ENCODE peak calls at places on chromosomes 1 and 21, in eight cellular contexts. One of them, this sample, is unnamed.

GRCh38 chr1:232765536-232765935 is 39.7 kb upstream of the MAP10 start:
- DNase-seq in EL: no peak
- DNase-seq in iris pigment epithelial cell: no peak
- DNase-seq in stimulated activated CD4-positive, alpha-beta T cell treated with anti-CD3 and anti-CD28 coated beads, Interleukin-4, amount 100 ng/mL, for 4 hours: no peak
- DNase-seq in activated CD4-positive, alpha-beta T cell treated with anti-CD3 and anti-CD28 coated beads, Interleukin-2, amount 10 ng/mL, durations not matched to agents 7 days and 5 days: no peak
- DNase-seq in nucleus accumbens: no peak
- DNase-seq in activated B cell treated with CpG ODN at 0.5 μM for 24 hours: no peak
- DNase-seq in effector CD8-positive, alpha-beta T cell: no peak
- DNase-seq in this sample: no peak

GRCh38 chr1:67957026-67957425 is 93.4 kb downstream of the DIRAS3 start:
- DNase-seq in stimulated activated CD4-positive, alpha-beta T cell treated with anti-CD3 and anti-CD28 coated beads, Interleukin-4, amount 100 ng/mL, for 4 hours: no peak
- DNase-seq in nucleus accumbens: no peak
- DNase-seq in effector CD8-positive, alpha-beta T cell: no peak
- DNase-seq in EL: no peak
- DNase-seq in activated B cell treated with CpG ODN at 0.5 μM for 24 hours: no peak
- DNase-seq in activated CD4-positive, alpha-beta T cell treated with anti-CD3 and anti-CD28 coated beads, Interleukin-2, amount 10 ng/mL, durations not matched to agents 7 days and 5 days: no peak
- DNase-seq in iris pigment epithelial cell: no peak
- DNase-seq in this sample: no peak

GRCh38 chr1:30523055-30524020 is 200.0 kb downstream of the MATN1 start:
- DNase-seq in activated B cell treated with CpG ODN at 0.5 μM for 24 hours: no peak
- DNase-seq in effector CD8-positive, alpha-beta T cell: no peak
- DNase-seq in activated CD4-positive, alpha-beta T cell treated with anti-CD3 and anti-CD28 coated beads, Interleukin-2, amount 10 ng/mL, durations not matched to agents 7 days and 5 days: no peak
- DNase-seq in stimulated activated CD4-positive, alpha-beta T cell treated with anti-CD3 and anti-CD28 coated beads, Interleukin-4, amount 100 ng/mL, for 4 hours: no peak
- DNase-seq in nucleus accumbens: no peak
- DNase-seq in iris pigment epithelial cell: peak; percentile 34
- DNase-seq in EL: peak; percentile 95
- DNase-seq in this sample: no peak

GRCh38 chr1:117527566-117528102 is 78.2 kb upstream of the TENT5C start:
- DNase-seq in EL: no peak
- DNase-seq in activated B cell treated with CpG ODN at 0.5 μM for 24 hours: no peak
- DNase-seq in stimulated activated CD4-positive, alpha-beta T cell treated with anti-CD3 and anti-CD28 coated beads, Interleukin-4, amount 100 ng/mL, for 4 hours: no peak
- DNase-seq in nucleus accumbens: no peak
- DNase-seq in effector CD8-positive, alpha-beta T cell: no peak
- DNase-seq in iris pigment epithelial cell: peak; percentile 41
- DNase-seq in activated CD4-positive, alpha-beta T cell treated with anti-CD3 and anti-CD28 coated beads, Interleukin-2, amount 10 ng/mL, durations not matched to agents 7 days and 5 days: no peak
- DNase-seq in this sample: no peak

GRCh38 chr1:156584813-156585212 is 5.3 kb downstream of the TTC24 start:
- DNase-seq in EL: no peak
- DNase-seq in activated CD4-positive, alpha-beta T cell treated with anti-CD3 and anti-CD28 coated beads, Interleukin-2, amount 10 ng/mL, durations not matched to agents 7 days and 5 days: no peak
- DNase-seq in iris pigment epithelial cell: no peak
- DNase-seq in stimulated activated CD4-positive, alpha-beta T cell treated with anti-CD3 and anti-CD28 coated beads, Interleukin-4, amount 100 ng/mL, for 4 hours: no peak
- DNase-seq in nucleus accumbens: no peak
- DNase-seq in effector CD8-positive, alpha-beta T cell: no peak
- DNase-seq in activated B cell treated with CpG ODN at 0.5 μM for 24 hours: no peak
- DNase-seq in this sample: no peak

GRCh38 chr1:84613026-84613425 is 38.8 kb upstream of the CTBS start:
- DNase-seq in effector CD8-positive, alpha-beta T cell: no peak
- DNase-seq in stimulated activated CD4-positive, alpha-beta T cell treated with anti-CD3 and anti-CD28 coated beads, Interleukin-4, amount 100 ng/mL, for 4 hours: no peak
- DNase-seq in EL: no peak
- DNase-seq in nucleus accumbens: no peak
- DNase-seq in activated CD4-positive, alpha-beta T cell treated with anti-CD3 and anti-CD28 coated beads, Interleukin-2, amount 10 ng/mL, durations not matched to agents 7 days and 5 days: no peak
- DNase-seq in activated B cell treated with CpG ODN at 0.5 μM for 24 hours: no peak
- DNase-seq in iris pigment epithelial cell: peak; percentile 51
- DNase-seq in this sample: no peak

GRCh38 chr1:19448491-19449439 is 36.6 kb downstream of the CAPZB start:
- DNase-seq in iris pigment epithelial cell: peak; percentile 83
- DNase-seq in activated B cell treated with CpG ODN at 0.5 μM for 24 hours: no peak
- DNase-seq in effector CD8-positive, alpha-beta T cell: no peak
- DNase-seq in activated CD4-positive, alpha-beta T cell treated with anti-CD3 and anti-CD28 coated beads, Interleukin-2, amount 10 ng/mL, durations not matched to agents 7 days and 5 days: no peak
- DNase-seq in EL: peak; percentile 97
- DNase-seq in stimulated activated CD4-positive, alpha-beta T cell treated with anti-CD3 and anti-CD28 coated beads, Interleukin-4, amount 100 ng/mL, for 4 hours: peak; percentile 14
- DNase-seq in nucleus accumbens: no peak
- DNase-seq in this sample: no peak

GRCh38 chr1:66556161-66556611 is 22.2 kb downstream of the SGIP1 start:
- DNase-seq in EL: no peak
- DNase-seq in iris pigment epithelial cell: no peak
- DNase-seq in activated CD4-positive, alpha-beta T cell treated with anti-CD3 and anti-CD28 coated beads, Interleukin-2, amount 10 ng/mL, durations not matched to agents 7 days and 5 days: no peak
- DNase-seq in nucleus accumbens: peak; percentile 29
- DNase-seq in stimulated activated CD4-positive, alpha-beta T cell treated with anti-CD3 and anti-CD28 coated beads, Interleukin-4, amount 100 ng/mL, for 4 hours: no peak
- DNase-seq in activated B cell treated with CpG ODN at 0.5 μM for 24 hours: no peak
- DNase-seq in effector CD8-positive, alpha-beta T cell: no peak
- DNase-seq in this sample: no peak

GRCh38 chr1:3912809-3913685 is 13.0 kb upstream of the C1orf174 start:
- DNase-seq in activated CD4-positive, alpha-beta T cell treated with anti-CD3 and anti-CD28 coated beads, Interleukin-2, amount 10 ng/mL, durations not matched to agents 7 days and 5 days: no peak
- DNase-seq in effector CD8-positive, alpha-beta T cell: no peak
- DNase-seq in EL: no peak
- DNase-seq in activated B cell treated with CpG ODN at 0.5 μM for 24 hours: no peak
- DNase-seq in iris pigment epithelial cell: no peak
- DNase-seq in nucleus accumbens: no peak
- DNase-seq in stimulated activated CD4-positive, alpha-beta T cell treated with anti-CD3 and anti-CD28 coated beads, Interleukin-4, amount 100 ng/mL, for 4 hours: no peak
- DNase-seq in this sample: no peak

GRCh38 chr21:33013618-33014017 is 12.1 kb upstream of the OLIG2 start:
- DNase-seq in EL: no peak
- DNase-seq in activated CD4-positive, alpha-beta T cell treated with anti-CD3 and anti-CD28 coated beads, Interleukin-2, amount 10 ng/mL, durations not matched to agents 7 days and 5 days: no peak
- DNase-seq in nucleus accumbens: no peak
- DNase-seq in effector CD8-positive, alpha-beta T cell: no peak
- DNase-seq in stimulated activated CD4-positive, alpha-beta T cell treated with anti-CD3 and anti-CD28 coated beads, Interleukin-4, amount 100 ng/mL, for 4 hours: no peak
- DNase-seq in activated B cell treated with CpG ODN at 0.5 μM for 24 hours: no peak
- DNase-seq in iris pigment epithelial cell: no peak
- DNase-seq in this sample: no peak

GRCh38 chr1:30081379-30082102 is 641.8 kb downstream of the MATN1 start:
- DNase-seq in stimulated activated CD4-positive, alpha-beta T cell treated with anti-CD3 and anti-CD28 coated beads, Interleukin-4, amount 100 ng/mL, for 4 hours: no peak
- DNase-seq in nucleus accumbens: no peak
- DNase-seq in iris pigment epithelial cell: no peak
- DNase-seq in activated B cell treated with CpG ODN at 0.5 μM for 24 hours: no peak
- DNase-seq in effector CD8-positive, alpha-beta T cell: no peak
- DNase-seq in EL: no peak
- DNase-seq in activated CD4-positive, alpha-beta T cell treated with anti-CD3 and anti-CD28 coated beads, Interleukin-2, amount 10 ng/mL, durations not matched to agents 7 days and 5 days: no peak
- DNase-seq in this sample: no peak

GRCh38 chr1:30783244-30783915 is 25.8 kb upstream of the LAPTM5 start:
- DNase-seq in EL: no peak
- DNase-seq in stimulated activated CD4-positive, alpha-beta T cell treated with anti-CD3 and anti-CD28 coated beads, Interleukin-4, amount 100 ng/mL, for 4 hours: no peak
- DNase-seq in effector CD8-positive, alpha-beta T cell: no peak
- DNase-seq in iris pigment epithelial cell: no peak
- DNase-seq in activated B cell treated with CpG ODN at 0.5 μM for 24 hours: no peak
- DNase-seq in nucleus accumbens: no peak
- DNase-seq in activated CD4-positive, alpha-beta T cell treated with anti-CD3 and anti-CD28 coated beads, Interleukin-2, amount 10 ng/mL, durations not matched to agents 7 days and 5 days: no peak
- DNase-seq in this sample: no peak

GRCh38 chr1:20411196-20411980 is 74.6 kb downstream of the CAMK2N1 start:
- DNase-seq in effector CD8-positive, alpha-beta T cell: no peak
- DNase-seq in EL: peak; percentile 98
- DNase-seq in iris pigment epithelial cell: peak; percentile 82
- DNase-seq in nucleus accumbens: no peak
- DNase-seq in stimulated activated CD4-positive, alpha-beta T cell treated with anti-CD3 and anti-CD28 coated beads, Interleukin-4, amount 100 ng/mL, for 4 hours: no peak
- DNase-seq in activated B cell treated with CpG ODN at 0.5 μM for 24 hours: no peak
- DNase-seq in activated CD4-positive, alpha-beta T cell treated with anti-CD3 and anti-CD28 coated beads, Interleukin-2, amount 10 ng/mL, durations not matched to agents 7 days and 5 days: no peak
- DNase-seq in this sample: no peak

GRCh38 chr1:32208463-32208862 is 426 bp upstream of the DCDC2B start:
- DNase-seq in activated CD4-positive, alpha-beta T cell treated with anti-CD3 and anti-CD28 coated beads, Interleukin-2, amount 10 ng/mL, durations not matched to agents 7 days and 5 days: no peak
- DNase-seq in nucleus accumbens: no peak
- DNase-seq in iris pigment epithelial cell: no peak
- DNase-seq in EL: no peak
- DNase-seq in effector CD8-positive, alpha-beta T cell: no peak
- DNase-seq in activated B cell treated with CpG ODN at 0.5 μM for 24 hours: no peak
- DNase-seq in stimulated activated CD4-positive, alpha-beta T cell treated with anti-CD3 and anti-CD28 coated beads, Interleukin-4, amount 100 ng/mL, for 4 hours: no peak
- DNase-seq in this sample: no peak

GRCh38 chr21:44817914-44818635 is at the start of gene SUMO3:
- DNase-seq in effector CD8-positive, alpha-beta T cell: peak; percentile 78
- DNase-seq in stimulated activated CD4-positive, alpha-beta T cell treated with anti-CD3 and anti-CD28 coated beads, Interleukin-4, amount 100 ng/mL, for 4 hours: peak; percentile 80
- DNase-seq in activated CD4-positive, alpha-beta T cell treated with anti-CD3 and anti-CD28 coated beads, Interleukin-2, amount 10 ng/mL, durations not matched to agents 7 days and 5 days: peak; percentile 81
- DNase-seq in EL: peak; percentile 84
- DNase-seq in nucleus accumbens: peak; percentile 74
- DNase-seq in activated B cell treated with CpG ODN at 0.5 μM for 24 hours: peak; percentile 96
- DNase-seq in iris pigment epithelial cell: peak; percentile 75
- DNase-seq in this sample: peak; percentile 95

GRCh38 chr1:113872219-113872934 is 865 bp upstream of the PTPN22 start:
- DNase-seq in EL: no peak
- DNase-seq in iris pigment epithelial cell: no peak
- DNase-seq in stimulated activated CD4-positive, alpha-beta T cell treated with anti-CD3 and anti-CD28 coated beads, Interleukin-4, amount 100 ng/mL, for 4 hours: no peak
- DNase-seq in activated CD4-positive, alpha-beta T cell treated with anti-CD3 and anti-CD28 coated beads, Interleukin-2, amount 10 ng/mL, durations not matched to agents 7 days and 5 days: peak; percentile 18
- DNase-seq in nucleus accumbens: no peak
- DNase-seq in activated B cell treated with CpG ODN at 0.5 μM for 24 hours: no peak
- DNase-seq in effector CD8-positive, alpha-beta T cell: no peak
- DNase-seq in this sample: peak; percentile 25

GRCh38 chr1:2290595-2291510 is 62.7 kb downstream of the SKI start:
- DNase-seq in nucleus accumbens: peak; percentile 41
- DNase-seq in activated B cell treated with CpG ODN at 0.5 μM for 24 hours: peak; percentile 62
- DNase-seq in stimulated activated CD4-positive, alpha-beta T cell treated with anti-CD3 and anti-CD28 coated beads, Interleukin-4, amount 100 ng/mL, for 4 hours: peak; percentile 83
- DNase-seq in effector CD8-positive, alpha-beta T cell: peak; percentile 47
- DNase-seq in iris pigment epithelial cell: peak; percentile 98
- DNase-seq in EL: peak; percentile 99
- DNase-seq in activated CD4-positive, alpha-beta T cell treated with anti-CD3 and anti-CD28 coated beads, Interleukin-2, amount 10 ng/mL, durations not matched to agents 7 days and 5 days: peak; percentile 86
- DNase-seq in this sample: peak; percentile 91

GRCh38 chr1:230507671-230508407 is 81.7 kb upstream of the PGBD5 start:
- DNase-seq in activated CD4-positive, alpha-beta T cell treated with anti-CD3 and anti-CD28 coated beads, Interleukin-2, amount 10 ng/mL, durations not matched to agents 7 days and 5 days: no peak
- DNase-seq in EL: no peak
- DNase-seq in nucleus accumbens: peak; percentile 37
- DNase-seq in stimulated activated CD4-positive, alpha-beta T cell treated with anti-CD3 and anti-CD28 coated beads, Interleukin-4, amount 100 ng/mL, for 4 hours: no peak
- DNase-seq in iris pigment epithelial cell: no peak
- DNase-seq in activated B cell treated with CpG ODN at 0.5 μM for 24 hours: no peak
- DNase-seq in effector CD8-positive, alpha-beta T cell: no peak
- DNase-seq in this sample: no peak

GRCh38 chr1:82837261-82837660 is 1036.5 kb downstream of the ADGRL2 start:
- DNase-seq in effector CD8-positive, alpha-beta T cell: no peak
- DNase-seq in activated CD4-positive, alpha-beta T cell treated with anti-CD3 and anti-CD28 coated beads, Interleukin-2, amount 10 ng/mL, durations not matched to agents 7 days and 5 days: no peak
- DNase-seq in EL: no peak
- DNase-seq in iris pigment epithelial cell: no peak
- DNase-seq in stimulated activated CD4-positive, alpha-beta T cell treated with anti-CD3 and anti-CD28 coated beads, Interleukin-4, amount 100 ng/mL, for 4 hours: no peak
- DNase-seq in activated B cell treated with CpG ODN at 0.5 μM for 24 hours: no peak
- DNase-seq in nucleus accumbens: no peak
- DNase-seq in this sample: no peak

GRCh38 chr1:1842360-1843146 is 48.3 kb downstream of the GNB1 start:
- DNase-seq in EL: no peak
- DNase-seq in activated CD4-positive, alpha-beta T cell treated with anti-CD3 and anti-CD28 coated beads, Interleukin-2, amount 10 ng/mL, durations not matched to agents 7 days and 5 days: no peak
- DNase-seq in iris pigment epithelial cell: no peak
- DNase-seq in nucleus accumbens: no peak
- DNase-seq in effector CD8-positive, alpha-beta T cell: no peak
- DNase-seq in stimulated activated CD4-positive, alpha-beta T cell treated with anti-CD3 and anti-CD28 coated beads, Interleukin-4, amount 100 ng/mL, for 4 hours: no peak
- DNase-seq in activated B cell treated with CpG ODN at 0.5 μM for 24 hours: no peak
- DNase-seq in this sample: no peak

GRCh38 chr1:88730132-88730675 is 46.1 kb downstream of the PKN2 start:
- DNase-seq in EL: no peak
- DNase-seq in activated B cell treated with CpG ODN at 0.5 μM for 24 hours: no peak
- DNase-seq in nucleus accumbens: no peak
- DNase-seq in activated CD4-positive, alpha-beta T cell treated with anti-CD3 and anti-CD28 coated beads, Interleukin-2, amount 10 ng/mL, durations not matched to agents 7 days and 5 days: no peak
- DNase-seq in effector CD8-positive, alpha-beta T cell: no peak
- DNase-seq in iris pigment epithelial cell: no peak
- DNase-seq in stimulated activated CD4-positive, alpha-beta T cell treated with anti-CD3 and anti-CD28 coated beads, Interleukin-4, amount 100 ng/mL, for 4 hours: no peak
- DNase-seq in this sample: no peak

GRCh38 chr1:52399629-52400028 is 4.6 kb downstream of the ORC1 start:
- DNase-seq in effector CD8-positive, alpha-beta T cell: no peak
- DNase-seq in stimulated activated CD4-positive, alpha-beta T cell treated with anti-CD3 and anti-CD28 coated beads, Interleukin-4, amount 100 ng/mL, for 4 hours: no peak
- DNase-seq in iris pigment epithelial cell: no peak
- DNase-seq in activated CD4-positive, alpha-beta T cell treated with anti-CD3 and anti-CD28 coated beads, Interleukin-2, amount 10 ng/mL, durations not matched to agents 7 days and 5 days: no peak
- DNase-seq in nucleus accumbens: no peak
- DNase-seq in EL: no peak
- DNase-seq in activated B cell treated with CpG ODN at 0.5 μM for 24 hours: no peak
- DNase-seq in this sample: no peak

GRCh38 chr1:229199261-229199850 is 71.6 kb upstream of the RAB4A start:
- DNase-seq in EL: no peak
- DNase-seq in stimulated activated CD4-positive, alpha-beta T cell treated with anti-CD3 and anti-CD28 coated beads, Interleukin-4, amount 100 ng/mL, for 4 hours: no peak
- DNase-seq in iris pigment epithelial cell: no peak
- DNase-seq in activated CD4-positive, alpha-beta T cell treated with anti-CD3 and anti-CD28 coated beads, Interleukin-2, amount 10 ng/mL, durations not matched to agents 7 days and 5 days: no peak
- DNase-seq in activated B cell treated with CpG ODN at 0.5 μM for 24 hours: no peak
- DNase-seq in effector CD8-positive, alpha-beta T cell: no peak
- DNase-seq in nucleus accumbens: no peak
- DNase-seq in this sample: no peak

GRCh38 chr1:30698401-30698981 is 24.9 kb downstream of the MATN1 start:
- DNase-seq in stimulated activated CD4-positive, alpha-beta T cell treated with anti-CD3 and anti-CD28 coated beads, Interleukin-4, amount 100 ng/mL, for 4 hours: no peak
- DNase-seq in nucleus accumbens: no peak
- DNase-seq in effector CD8-positive, alpha-beta T cell: no peak
- DNase-seq in iris pigment epithelial cell: no peak
- DNase-seq in activated CD4-positive, alpha-beta T cell treated with anti-CD3 and anti-CD28 coated beads, Interleukin-2, amount 10 ng/mL, durations not matched to agents 7 days and 5 days: no peak
- DNase-seq in EL: no peak
- DNase-seq in activated B cell treated with CpG ODN at 0.5 μM for 24 hours: no peak
- DNase-seq in this sample: no peak

GRCh38 chr1:86708923-86709322 is 4.5 kb downstream of the SH3GLB1 start:
- DNase-seq in nucleus accumbens: no peak
- DNase-seq in activated B cell treated with CpG ODN at 0.5 μM for 24 hours: no peak
- DNase-seq in effector CD8-positive, alpha-beta T cell: no peak
- DNase-seq in activated CD4-positive, alpha-beta T cell treated with anti-CD3 and anti-CD28 coated beads, Interleukin-2, amount 10 ng/mL, durations not matched to agents 7 days and 5 days: no peak
- DNase-seq in stimulated activated CD4-positive, alpha-beta T cell treated with anti-CD3 and anti-CD28 coated beads, Interleukin-4, amount 100 ng/mL, for 4 hours: no peak
- DNase-seq in EL: peak; percentile 26
- DNase-seq in iris pigment epithelial cell: peak; percentile 55
- DNase-seq in this sample: no peak

GRCh38 chr21:44828362-44829056 is 10.6 kb upstream of the SUMO3 start:
- DNase-seq in nucleus accumbens: no peak
- DNase-seq in activated CD4-positive, alpha-beta T cell treated with anti-CD3 and anti-CD28 coated beads, Interleukin-2, amount 10 ng/mL, durations not matched to agents 7 days and 5 days: no peak
- DNase-seq in effector CD8-positive, alpha-beta T cell: no peak
- DNase-seq in stimulated activated CD4-positive, alpha-beta T cell treated with anti-CD3 and anti-CD28 coated beads, Interleukin-4, amount 100 ng/mL, for 4 hours: no peak
- DNase-seq in EL: no peak
- DNase-seq in activated B cell treated with CpG ODN at 0.5 μM for 24 hours: no peak
- DNase-seq in iris pigment epithelial cell: no peak
- DNase-seq in this sample: no peak

GRCh38 chr1:47637111-47637685 is 199.4 kb downstream of the FOXD2 start:
- DNase-seq in iris pigment epithelial cell: peak; percentile 76
- DNase-seq in nucleus accumbens: no peak
- DNase-seq in EL: peak; percentile 14
- DNase-seq in stimulated activated CD4-positive, alpha-beta T cell treated with anti-CD3 and anti-CD28 coated beads, Interleukin-4, amount 100 ng/mL, for 4 hours: no peak
- DNase-seq in activated CD4-positive, alpha-beta T cell treated with anti-CD3 and anti-CD28 coated beads, Interleukin-2, amount 10 ng/mL, durations not matched to agents 7 days and 5 days: no peak
- DNase-seq in activated B cell treated with CpG ODN at 0.5 μM for 24 hours: no peak
- DNase-seq in effector CD8-positive, alpha-beta T cell: no peak
- DNase-seq in this sample: no peak

GRCh38 chr1:167298328-167298727 is 77.6 kb downstream of the POU2F1 start:
- DNase-seq in effector CD8-positive, alpha-beta T cell: no peak
- DNase-seq in iris pigment epithelial cell: peak; percentile 20
- DNase-seq in activated B cell treated with CpG ODN at 0.5 μM for 24 hours: no peak
- DNase-seq in EL: no peak
- DNase-seq in nucleus accumbens: no peak
- DNase-seq in activated CD4-positive, alpha-beta T cell treated with anti-CD3 and anti-CD28 coated beads, Interleukin-2, amount 10 ng/mL, durations not matched to agents 7 days and 5 days: no peak
- DNase-seq in stimulated activated CD4-positive, alpha-beta T cell treated with anti-CD3 and anti-CD28 coated beads, Interleukin-4, amount 100 ng/mL, for 4 hours: no peak
- DNase-seq in this sample: no peak

GRCh38 chr1:53293123-53293522 is 34.7 kb downstream of the LRP8 start:
- DNase-seq in activated CD4-positive, alpha-beta T cell treated with anti-CD3 and anti-CD28 coated beads, Interleukin-2, amount 10 ng/mL, durations not matched to agents 7 days and 5 days: no peak
- DNase-seq in iris pigment epithelial cell: no peak
- DNase-seq in nucleus accumbens: no peak
- DNase-seq in stimulated activated CD4-positive, alpha-beta T cell treated with anti-CD3 and anti-CD28 coated beads, Interleukin-4, amount 100 ng/mL, for 4 hours: no peak
- DNase-seq in effector CD8-positive, alpha-beta T cell: no peak
- DNase-seq in activated B cell treated with CpG ODN at 0.5 μM for 24 hours: no peak
- DNase-seq in EL: peak; percentile 27
- DNase-seq in this sample: no peak

GRCh38 chr1:29504709-29505410 is 268.5 kb downstream of the PTPRU start:
- DNase-seq in activated CD4-positive, alpha-beta T cell treated with anti-CD3 and anti-CD28 coated beads, Interleukin-2, amount 10 ng/mL, durations not matched to agents 7 days and 5 days: no peak
- DNase-seq in effector CD8-positive, alpha-beta T cell: no peak
- DNase-seq in iris pigment epithelial cell: no peak
- DNase-seq in EL: no peak
- DNase-seq in activated B cell treated with CpG ODN at 0.5 μM for 24 hours: no peak
- DNase-seq in stimulated activated CD4-positive, alpha-beta T cell treated with anti-CD3 and anti-CD28 coated beads, Interleukin-4, amount 100 ng/mL, for 4 hours: no peak
- DNase-seq in nucleus accumbens: no peak
- DNase-seq in this sample: no peak

GRCh38 chr1:173418107-173418985 is 58.8 kb upstream of the PRDX6 start:
- DNase-seq in activated CD4-positive, alpha-beta T cell treated with anti-CD3 and anti-CD28 coated beads, Interleukin-2, amount 10 ng/mL, durations not matched to agents 7 days and 5 days: no peak
- DNase-seq in nucleus accumbens: no peak
- DNase-seq in activated B cell treated with CpG ODN at 0.5 μM for 24 hours: peak; percentile 52
- DNase-seq in iris pigment epithelial cell: no peak
- DNase-seq in effector CD8-positive, alpha-beta T cell: no peak
- DNase-seq in EL: peak; percentile 23
- DNase-seq in stimulated activated CD4-positive, alpha-beta T cell treated with anti-CD3 and anti-CD28 coated beads, Interleukin-4, amount 100 ng/mL, for 4 hours: no peak
- DNase-seq in this sample: no peak

GRCh38 chr1:153536618-153537375 is 1.0 kb upstream of the S100A6 start:
- DNase-seq in nucleus accumbens: no peak
- DNase-seq in EL: no peak
- DNase-seq in iris pigment epithelial cell: no peak
- DNase-seq in activated B cell treated with CpG ODN at 0.5 μM for 24 hours: no peak
- DNase-seq in stimulated activated CD4-positive, alpha-beta T cell treated with anti-CD3 and anti-CD28 coated beads, Interleukin-4, amount 100 ng/mL, for 4 hours: no peak
- DNase-seq in activated CD4-positive, alpha-beta T cell treated with anti-CD3 and anti-CD28 coated beads, Interleukin-2, amount 10 ng/mL, durations not matched to agents 7 days and 5 days: no peak
- DNase-seq in effector CD8-positive, alpha-beta T cell: no peak
- DNase-seq in this sample: no peak

GRCh38 chr1:205918955-205919746 is 24.1 kb downstream of the SLC26A9 start:
- DNase-seq in activated B cell treated with CpG ODN at 0.5 μM for 24 hours: peak; percentile 58
- DNase-seq in effector CD8-positive, alpha-beta T cell: peak; percentile 38
- DNase-seq in nucleus accumbens: peak; percentile 68
- DNase-seq in iris pigment epithelial cell: peak; percentile 83
- DNase-seq in EL: peak; percentile 80
- DNase-seq in stimulated activated CD4-positive, alpha-beta T cell treated with anti-CD3 and anti-CD28 coated beads, Interleukin-4, amount 100 ng/mL, for 4 hours: peak; percentile 52
- DNase-seq in activated CD4-positive, alpha-beta T cell treated with anti-CD3 and anti-CD28 coated beads, Interleukin-2, amount 10 ng/mL, durations not matched to agents 7 days and 5 days: peak; percentile 78
- DNase-seq in this sample: peak; percentile 62